ENCODE peak calls at places on chromosomes 13 and 19, in ten cellular contexts. One of them, this sample, is unnamed.

GRCh38 chr13:108037348-108037747 is 178.0 kb downstream of the LIG4 start:
- DNase-seq in tibial artery: no peak
- DNase-seq in cardiac muscle cell: no peak
- DNase-seq in GM13976: no peak
- DNase-seq in mammary epithelial cell: no peak
- DNase-seq in neural progenitor cell: no peak
- DNase-seq in fibroblast of lung: no peak
- DNase-seq in thyroid gland: no peak
- DNase-seq in HFFc6: no peak
- DNase-seq in upper lobe of right lung: no peak
- DNase-seq in this sample: peak; percentile 24

GRCh38 chr13:60139272-60139671 is 24.5 kb downstream of the DIAPH3 start:
- DNase-seq in HFFc6: peak; percentile 11
- DNase-seq in tibial artery: no peak
- DNase-seq in fibroblast of lung: no peak
- DNase-seq in thyroid gland: no peak
- DNase-seq in GM13976: no peak
- DNase-seq in mammary epithelial cell: no peak
- DNase-seq in neural progenitor cell: no peak
- DNase-seq in cardiac muscle cell: no peak
- DNase-seq in upper lobe of right lung: no peak
- DNase-seq in this sample: no peak

GRCh38 chr13:28401303-28402056 is 93.4 kb downstream of the FLT1 start:
- DNase-seq in neural progenitor cell: no peak
- DNase-seq in HFFc6: peak; percentile 90
- DNase-seq in thyroid gland: no peak
- DNase-seq in tibial artery: no peak
- DNase-seq in mammary epithelial cell: peak; percentile 0
- DNase-seq in GM13976: no peak
- DNase-seq in fibroblast of lung: peak; percentile 62
- DNase-seq in upper lobe of right lung: no peak
- DNase-seq in cardiac muscle cell: no peak
- DNase-seq in this sample: peak; percentile 88

GRCh38 chr13:101219609-101220265 is 196.6 kb downstream of the NALCN start:
- DNase-seq in HFFc6: no peak
- DNase-seq in upper lobe of right lung: no peak
- DNase-seq in thyroid gland: no peak
- DNase-seq in mammary epithelial cell: no peak
- DNase-seq in fibroblast of lung: no peak
- DNase-seq in tibial artery: no peak
- DNase-seq in GM13976: no peak
- DNase-seq in neural progenitor cell: no peak
- DNase-seq in cardiac muscle cell: no peak
- DNase-seq in this sample: no peak

GRCh38 chr13:98508280-98509074 is 68.4 kb downstream of the STK24 start:
- DNase-seq in cardiac muscle cell: no peak
- DNase-seq in upper lobe of right lung: no peak
- DNase-seq in thyroid gland: peak; percentile 27
- DNase-seq in neural progenitor cell: no peak
- DNase-seq in fibroblast of lung: peak; percentile 87
- DNase-seq in tibial artery: no peak
- DNase-seq in GM13976: no peak
- DNase-seq in mammary epithelial cell: peak; percentile 60
- DNase-seq in HFFc6: peak; percentile 59
- DNase-seq in this sample: peak; percentile 80

GRCh38 chr19:53545271-53546065 is 7.5 kb downstream of the ZNF331 start:
- DNase-seq in cardiac muscle cell: no peak
- DNase-seq in tibial artery: no peak
- DNase-seq in neural progenitor cell: no peak
- DNase-seq in fibroblast of lung: peak; percentile 77
- DNase-seq in upper lobe of right lung: no peak
- DNase-seq in GM13976: no peak
- DNase-seq in mammary epithelial cell: no peak
- DNase-seq in thyroid gland: peak; percentile 66
- DNase-seq in HFFc6: peak; percentile 85
- DNase-seq in this sample: peak; percentile 93

GRCh38 chr19:15869109-15869555 is 28.7 kb downstream of the CYP4F2 start:
- DNase-seq in GM13976: peak; percentile 55
- DNase-seq in cardiac muscle cell: no peak
- DNase-seq in fibroblast of lung: peak; percentile 4
- DNase-seq in tibial artery: peak; percentile 24
- DNase-seq in mammary epithelial cell: peak; percentile 75
- DNase-seq in neural progenitor cell: no peak
- DNase-seq in HFFc6: no peak
- DNase-seq in upper lobe of right lung: no peak
- DNase-seq in thyroid gland: peak; percentile 2
- DNase-seq in this sample: peak; percentile 13

GRCh38 chr19:824885-825284 is 2.8 kb upstream of the AZU1 start:
- DNase-seq in tibial artery: no peak
- DNase-seq in upper lobe of right lung: peak; percentile 72
- DNase-seq in fibroblast of lung: no peak
- DNase-seq in HFFc6: no peak
- DNase-seq in thyroid gland: no peak
- DNase-seq in GM13976: no peak
- DNase-seq in cardiac muscle cell: no peak
- DNase-seq in mammary epithelial cell: no peak
- DNase-seq in neural progenitor cell: no peak
- DNase-seq in this sample: no peak

GRCh38 chr13:40145139-40145538 is 489.7 kb downstream of the COG6 start:
- DNase-seq in neural progenitor cell: no peak
- DNase-seq in upper lobe of right lung: no peak
- DNase-seq in fibroblast of lung: no peak
- DNase-seq in cardiac muscle cell: no peak
- DNase-seq in tibial artery: no peak
- DNase-seq in thyroid gland: no peak
- DNase-seq in GM13976: no peak
- DNase-seq in HFFc6: no peak
- DNase-seq in mammary epithelial cell: no peak
- DNase-seq in this sample: no peak

GRCh38 chr13:40148103-40148502 is 492.6 kb downstream of the COG6 start:
- DNase-seq in fibroblast of lung: no peak
- DNase-seq in cardiac muscle cell: no peak
- DNase-seq in upper lobe of right lung: no peak
- DNase-seq in thyroid gland: no peak
- DNase-seq in mammary epithelial cell: no peak
- DNase-seq in HFFc6: no peak
- DNase-seq in GM13976: no peak
- DNase-seq in neural progenitor cell: no peak
- DNase-seq in tibial artery: no peak
- DNase-seq in this sample: no peak

GRCh38 chr13:40146586-40147240 is 491.3 kb downstream of the COG6 start:
- DNase-seq in thyroid gland: no peak
- DNase-seq in neural progenitor cell: no peak
- DNase-seq in cardiac muscle cell: no peak
- DNase-seq in fibroblast of lung: no peak
- DNase-seq in upper lobe of right lung: no peak
- DNase-seq in HFFc6: no peak
- DNase-seq in tibial artery: no peak
- DNase-seq in GM13976: no peak
- DNase-seq in mammary epithelial cell: peak; percentile 21
- DNase-seq in this sample: no peak

GRCh38 chr13:40143559-40143958 is 488.1 kb downstream of the COG6 start:
- DNase-seq in neural progenitor cell: no peak
- DNase-seq in cardiac muscle cell: no peak
- DNase-seq in fibroblast of lung: no peak
- DNase-seq in mammary epithelial cell: no peak
- DNase-seq in thyroid gland: no peak
- DNase-seq in HFFc6: no peak
- DNase-seq in upper lobe of right lung: no peak
- DNase-seq in GM13976: no peak
- DNase-seq in tibial artery: no peak
- DNase-seq in this sample: no peak

GRCh38 chr13:40146063-40146462 is 490.6 kb downstream of the COG6 start:
- DNase-seq in upper lobe of right lung: no peak
- DNase-seq in fibroblast of lung: no peak
- DNase-seq in neural progenitor cell: peak; percentile 26
- DNase-seq in HFFc6: no peak
- DNase-seq in tibial artery: no peak
- DNase-seq in cardiac muscle cell: no peak
- DNase-seq in GM13976: no peak
- DNase-seq in thyroid gland: no peak
- DNase-seq in mammary epithelial cell: no peak
- DNase-seq in this sample: no peak
- TF ChIP-seq CTCF in upper lobe of right lung: no peak
- TF ChIP-seq CTCF in fibroblast of lung: peak; percentile 10
- TF ChIP-seq CTCF in neural progenitor cell: peak; percentile 27
- TF ChIP-seq CTCF in HFFc6: no peak
- TF ChIP-seq CTCF in tibial artery: no peak
- TF ChIP-seq CTCF in cardiac muscle cell: no peak
- TF ChIP-seq CTCF in GM13976: no peak
- TF ChIP-seq CTCF in thyroid gland: no peak
- TF ChIP-seq CTCF in mammary epithelial cell: no peak
- TF ChIP-seq CTCF in this sample: no peak

GRCh38 chr19:3850320-3850972 is 18.4 kb downstream of the ZFR2 start:
- DNase-seq in thyroid gland: no peak
- DNase-seq in fibroblast of lung: no peak
- DNase-seq in upper lobe of right lung: no peak
- DNase-seq in cardiac muscle cell: no peak
- DNase-seq in tibial artery: no peak
- DNase-seq in GM13976: no peak
- DNase-seq in HFFc6: no peak
- DNase-seq in neural progenitor cell: no peak
- DNase-seq in mammary epithelial cell: no peak
- DNase-seq in this sample: no peak

GRCh38 chr19:3852177-3852511 is 16.7 kb downstream of the ZFR2 start:
- DNase-seq in upper lobe of right lung: no peak
- DNase-seq in cardiac muscle cell: no peak
- DNase-seq in HFFc6: no peak
- DNase-seq in mammary epithelial cell: no peak
- DNase-seq in tibial artery: no peak
- DNase-seq in fibroblast of lung: no peak
- DNase-seq in thyroid gland: no peak
- DNase-seq in neural progenitor cell: no peak
- DNase-seq in GM13976: no peak
- DNase-seq in this sample: no peak

GRCh38 chr19:3851254-3852176 is 17.3 kb downstream of the ZFR2 start:
- DNase-seq in mammary epithelial cell: peak; percentile 8
- DNase-seq in fibroblast of lung: peak; percentile 3
- DNase-seq in cardiac muscle cell: no peak
- DNase-seq in GM13976: no peak
- DNase-seq in neural progenitor cell: no peak
- DNase-seq in tibial artery: no peak
- DNase-seq in thyroid gland: no peak
- DNase-seq in upper lobe of right lung: no peak
- DNase-seq in HFFc6: no peak
- DNase-seq in this sample: no peak

GRCh38 chr19:3855321-3855720 is 13.5 kb downstream of the ZFR2 start:
- DNase-seq in upper lobe of right lung: no peak
- DNase-seq in HFFc6: no peak
- DNase-seq in neural progenitor cell: no peak
- DNase-seq in mammary epithelial cell: no peak
- DNase-seq in thyroid gland: no peak
- DNase-seq in GM13976: no peak
- DNase-seq in cardiac muscle cell: no peak
- DNase-seq in tibial artery: no peak
- DNase-seq in fibroblast of lung: no peak
- DNase-seq in this sample: no peak

DNA sequence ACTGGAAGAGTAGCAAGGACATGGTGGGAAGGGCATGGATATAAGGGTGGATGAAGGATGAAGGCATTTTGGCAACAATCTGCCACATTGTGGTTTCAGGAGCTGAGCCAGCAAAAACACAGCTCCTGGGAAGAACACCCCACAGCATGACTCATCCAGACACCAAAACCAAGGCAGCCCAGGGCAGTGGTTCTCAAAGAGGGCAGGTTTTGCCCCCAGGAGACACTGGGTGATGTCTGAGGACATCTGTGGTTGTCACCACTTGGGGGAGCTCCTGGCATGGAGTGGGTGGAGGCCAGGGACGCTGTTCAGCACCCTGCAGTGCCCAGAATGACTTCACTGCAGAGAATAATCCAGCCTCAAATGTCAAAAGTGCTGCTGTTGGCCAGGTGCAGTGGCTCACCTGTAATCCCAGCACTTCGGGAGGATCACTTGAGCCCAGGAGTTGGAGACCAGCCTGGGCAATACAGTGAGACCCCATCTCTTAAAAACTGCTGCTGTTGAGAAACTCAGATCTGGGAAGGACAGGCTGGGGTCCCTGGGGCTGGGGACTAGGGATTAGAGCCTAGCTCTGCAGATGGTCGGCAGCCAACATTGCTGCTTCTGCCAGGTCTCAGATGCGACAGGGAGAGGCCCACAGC is 16.1 kb downstream of the ZFR2 start:
- DNase-seq in mammary epithelial cell: peak; percentile 95
- DNase-seq in upper lobe of right lung: no peak
- DNase-seq in cardiac muscle cell: no peak
- DNase-seq in tibial artery: no peak
- DNase-seq in neural progenitor cell: no peak
- DNase-seq in fibroblast of lung: peak; percentile 83
- DNase-seq in thyroid gland: no peak
- DNase-seq in HFFc6: peak; percentile 75
- DNase-seq in GM13976: no peak
- DNase-seq in this sample: peak; percentile 34
- TF ChIP-seq CTCF in mammary epithelial cell: peak; percentile 25
- TF ChIP-seq CTCF in upper lobe of right lung: peak; percentile 19
- TF ChIP-seq CTCF in cardiac muscle cell: peak; percentile 37
- TF ChIP-seq CTCF in tibial artery: no peak
- TF ChIP-seq CTCF in neural progenitor cell: no peak
- TF ChIP-seq CTCF in fibroblast of lung: peak; percentile 32
- TF ChIP-seq CTCF in thyroid gland: no peak
- TF ChIP-seq CTCF in HFFc6: peak; percentile 66
- TF ChIP-seq CTCF in GM13976: peak; percentile 9
- TF ChIP-seq CTCF in this sample: peak; percentile 40

DNA sequence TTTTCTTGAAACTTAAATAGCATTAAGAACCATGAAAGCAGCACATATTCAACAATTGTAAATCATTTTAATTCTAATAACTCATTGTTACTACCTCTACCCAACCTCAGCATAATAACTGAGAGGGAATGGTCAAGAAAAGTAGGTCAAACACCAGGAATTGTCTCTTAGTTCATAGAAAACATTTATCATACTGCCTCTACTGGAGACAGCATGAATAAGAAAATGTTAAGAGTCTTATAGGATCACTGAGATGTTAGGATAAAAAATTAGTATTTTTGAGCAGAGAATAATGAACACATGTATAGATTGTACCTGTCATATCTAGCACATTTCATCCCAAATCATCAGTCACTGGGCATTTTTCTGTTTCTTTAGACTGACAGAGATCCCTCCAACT is 515.3 kb downstream of the PCDH9 start:
- DNase-seq in neural progenitor cell: no peak
- DNase-seq in tibial artery: no peak
- DNase-seq in fibroblast of lung: no peak
- DNase-seq in thyroid gland: no peak
- DNase-seq in upper lobe of right lung: no peak
- DNase-seq in mammary epithelial cell: no peak
- DNase-seq in cardiac muscle cell: no peak
- DNase-seq in HFFc6: no peak
- DNase-seq in GM13976: no peak
- DNase-seq in this sample: no peak
- TF ChIP-seq CTCF in neural progenitor cell: peak; percentile 11
- TF ChIP-seq CTCF in tibial artery: no peak
- TF ChIP-seq CTCF in fibroblast of lung: peak; percentile 8
- TF ChIP-seq CTCF in thyroid gland: no peak
- TF ChIP-seq CTCF in upper lobe of right lung: no peak
- TF ChIP-seq CTCF in mammary epithelial cell: peak; percentile 29
- TF ChIP-seq CTCF in cardiac muscle cell: peak; percentile 22
- TF ChIP-seq CTCF in HFFc6: peak; percentile 66
- TF ChIP-seq CTCF in GM13976: no peak
- TF ChIP-seq CTCF in this sample: no peak

DNA sequence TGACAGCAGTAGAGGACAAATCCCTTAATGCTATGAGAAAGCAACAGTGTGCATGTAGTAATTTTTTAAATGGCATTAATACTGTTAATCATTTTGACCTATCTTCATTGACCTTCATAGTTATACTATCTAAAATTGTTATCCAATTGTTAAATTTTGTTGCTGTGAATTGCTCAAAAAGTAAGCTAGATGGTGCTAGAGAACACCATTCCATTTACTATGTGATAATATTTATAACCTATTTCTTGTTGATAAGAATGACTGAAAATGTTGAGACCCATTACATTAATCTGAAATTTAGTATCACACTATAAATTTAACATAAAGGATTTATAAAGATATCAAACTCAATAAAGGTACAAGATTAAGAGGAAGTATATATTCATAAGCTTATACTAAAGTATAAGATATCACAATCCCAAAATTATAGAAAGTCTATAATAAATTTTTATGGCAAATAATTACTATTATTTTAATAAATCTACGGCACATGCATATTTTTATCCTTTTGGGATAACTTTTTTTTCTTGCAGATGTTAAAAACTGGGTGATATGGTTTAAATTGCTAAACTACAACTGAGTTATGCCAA is 1573.3 kb downstream of the PCDH9 start:
- DNase-seq in upper lobe of right lung: no peak
- DNase-seq in tibial artery: no peak
- DNase-seq in HFFc6: no peak
- DNase-seq in mammary epithelial cell: no peak
- DNase-seq in GM13976: no peak
- DNase-seq in fibroblast of lung: peak; percentile 59
- DNase-seq in neural progenitor cell: no peak
- DNase-seq in thyroid gland: no peak
- DNase-seq in cardiac muscle cell: no peak
- DNase-seq in this sample: peak; percentile 3
- TF ChIP-seq CTCF in upper lobe of right lung: peak; percentile 41
- TF ChIP-seq CTCF in tibial artery: no peak
- TF ChIP-seq CTCF in HFFc6: peak; percentile 81
- TF ChIP-seq CTCF in mammary epithelial cell: peak; percentile 46
- TF ChIP-seq CTCF in GM13976: no peak
- TF ChIP-seq CTCF in fibroblast of lung: peak; percentile 58
- TF ChIP-seq CTCF in neural progenitor cell: peak; percentile 61
- TF ChIP-seq CTCF in thyroid gland: peak; percentile 5
- TF ChIP-seq CTCF in cardiac muscle cell: peak; percentile 67
- TF ChIP-seq CTCF in this sample: peak; percentile 37

This sample was measured in fibroblast of villous mesenchyme.